ENCODE peak calls at places on chromosomes 16 and 17, in seven cellular contexts. G, M, C, T, Y, X and F are unnamed samples.
A peak's percentile ranks its signal among the peaks of the same experiment; 100 is the strongest.

GRCh38 chr16:88568710-88569613 is 1.2 kb upstream of the ZC3H18 start:
- DNase-seq in X (no peak), G (no peak), C (no peak), M (no peak), Y (no peak), T (no peak), F (no peak)

GRCh38 chr17:39753514-39754160 is 15.9 kb downstream of the GRB7 start:
- DNase-seq in C (peak; percentile 79), T (no peak), X (no peak), M (peak; percentile 72), G (peak; percentile 67), Y (peak; percentile 88), F (no peak)

GRCh38 chr16:77191259-77191969 is 424 bp downstream of the MON1B start:
- DNase-seq in Y (peak; percentile 48), M (peak; percentile 27), G (no peak), C (peak; percentile 75), T (no peak), X (no peak), F (no peak)

GRCh38 chr16:1028056-1028455 is 44.5 kb upstream of the SSTR5 start:
- DNase-seq in C (no peak), T (no peak), X (no peak), M (no peak), G (no peak), Y (no peak), F (no peak)

GRCh38 chr16:89119161-89119621 is 25.5 kb downstream of the ACSF3 start:
- DNase-seq in Y (no peak), M (no peak), T (no peak), C (no peak), G (no peak), X (no peak), F (no peak)

GRCh38 chr16:4410335-4411075 is 5.9 kb downstream of the CORO7 start:
- DNase-seq in G (peak; percentile 70), M (peak; percentile 57), T (no peak), Y (peak; percentile 76), C (peak; percentile 91), X (no peak), F (no peak)

GRCh38 chr17:21679256-21680146 is 12.8 kb upstream of the KCNJ18 start:
- DNase-seq in X (no peak), M (no peak), C (peak; percentile 59), Y (no peak), G (no peak), T (no peak), F (no peak)

GRCh38 chr17:50900383-50900892 is 34.3 kb upstream of the TOB1 start:
- DNase-seq in G (no peak), M (no peak), C (no peak), X (no peak), T (no peak), Y (no peak), F (no peak)

GRCh38 chr17:40311575-40311974 is 2.6 kb downstream of the RARA start:
- DNase-seq in T (no peak), G (peak; percentile 61), M (peak; percentile 68), C (peak; percentile 87), X (peak; percentile 33), Y (no peak), F (no peak)

GRCh38 chr17:35192708-35193107 is 1.5 kb downstream of the SLC35G3 start:
- DNase-seq in C (no peak), M (no peak), Y (no peak), X (no peak), T (no peak), G (no peak), F (no peak)

GRCh38 chr16:88665148-88665547 is 2.3 kb upstream of the MVD start:
- DNase-seq in X (no peak), Y (no peak), T (no peak), M (no peak), G (peak; percentile 49), C (no peak), F (no peak)

GRCh38 chr16:59192551-59193199 is 458.6 kb upstream of the GOT2 start:
- DNase-seq in X (no peak), M (no peak), Y (peak; percentile 33), G (no peak), C (no peak), T (no peak), F (no peak)

GRCh38 chr17:76356803-76357456 is 3.2 kb upstream of the PRPSAP1 start:
- DNase-seq in T (no peak), X (no peak), C (no peak), G (no peak), Y (no peak), M (peak; percentile 18), F (no peak)

GRCh38 chr17:55458977-55459376 is 37.3 kb upstream of the MMD start:
- DNase-seq in X (no peak), C (no peak), G (no peak), Y (no peak), T (no peak), M (no peak), F (no peak)

GRCh38 chr16:12300946-12301500 is 324.5 kb downstream of the SNX29 start:
- DNase-seq in M (no peak), G (no peak), C (no peak), X (no peak), T (no peak), Y (no peak), F (no peak)

GRCh38 chr17:29723283-29724047 is 100.8 kb upstream of the CORO6 start:
- DNase-seq in T (no peak), G (no peak), Y (no peak), C (no peak), M (no peak), X (no peak), F (peak; percentile 8)

GRCh38 chr17:21125862-21126261 is 902 bp upstream of the DHRS7B start:
- DNase-seq in M (no peak), C (no peak), Y (no peak), X (no peak), G (no peak), T (no peak), F (no peak)

GRCh38 chr16:84913315-84913714 is 93.5 kb downstream of the CRISPLD2 start:
- DNase-seq in M (peak; percentile 46), Y (peak; percentile 73), C (peak; percentile 94), G (no peak), X (peak; percentile 62), T (no peak), F (no peak)

GRCh38 chr17:14752007-14752406 is 451.1 kb downstream of the HS3ST3B1 start:
- DNase-seq in X (no peak), T (no peak), C (no peak), Y (no peak), M (no peak), G (no peak), F (no peak)

GRCh38 chr17:28657756-28658155 is 4.0 kb downstream of the SDF2 start:
- DNase-seq in C (no peak), M (no peak), Y (no peak), G (no peak), T (no peak), X (no peak), F (no peak)

GRCh38 chr17:5513610-5514009 is 27.2 kb downstream of the MIS12 start:
- DNase-seq in M (no peak), X (no peak), G (no peak), C (no peak), Y (no peak), T (no peak), F (no peak)

GRCh38 chr16:30007378-30007895 is 3.4 kb downstream of the DOC2A start:
- DNase-seq in M (no peak), T (no peak), C (no peak), X (no peak), Y (no peak), G (no peak), F (no peak)

GRCh38 chr17:6893382-6894205 is 62.1 kb upstream of the TEKT1 start:
- DNase-seq in C (no peak), X (no peak), G (no peak), M (no peak), Y (no peak), T (no peak), F (no peak)

GRCh38 chr17:6894206-6894528 is 62.6 kb upstream of the TEKT1 start:
- DNase-seq in M (no peak), X (no peak), T (no peak), Y (no peak), C (no peak), G (no peak), F (no peak)
- TF ChIP-seq CTCF in M (no peak), X (no peak), T (no peak), Y (peak; percentile 31), C (no peak), G (no peak), F (peak; percentile 30)

DNA sequence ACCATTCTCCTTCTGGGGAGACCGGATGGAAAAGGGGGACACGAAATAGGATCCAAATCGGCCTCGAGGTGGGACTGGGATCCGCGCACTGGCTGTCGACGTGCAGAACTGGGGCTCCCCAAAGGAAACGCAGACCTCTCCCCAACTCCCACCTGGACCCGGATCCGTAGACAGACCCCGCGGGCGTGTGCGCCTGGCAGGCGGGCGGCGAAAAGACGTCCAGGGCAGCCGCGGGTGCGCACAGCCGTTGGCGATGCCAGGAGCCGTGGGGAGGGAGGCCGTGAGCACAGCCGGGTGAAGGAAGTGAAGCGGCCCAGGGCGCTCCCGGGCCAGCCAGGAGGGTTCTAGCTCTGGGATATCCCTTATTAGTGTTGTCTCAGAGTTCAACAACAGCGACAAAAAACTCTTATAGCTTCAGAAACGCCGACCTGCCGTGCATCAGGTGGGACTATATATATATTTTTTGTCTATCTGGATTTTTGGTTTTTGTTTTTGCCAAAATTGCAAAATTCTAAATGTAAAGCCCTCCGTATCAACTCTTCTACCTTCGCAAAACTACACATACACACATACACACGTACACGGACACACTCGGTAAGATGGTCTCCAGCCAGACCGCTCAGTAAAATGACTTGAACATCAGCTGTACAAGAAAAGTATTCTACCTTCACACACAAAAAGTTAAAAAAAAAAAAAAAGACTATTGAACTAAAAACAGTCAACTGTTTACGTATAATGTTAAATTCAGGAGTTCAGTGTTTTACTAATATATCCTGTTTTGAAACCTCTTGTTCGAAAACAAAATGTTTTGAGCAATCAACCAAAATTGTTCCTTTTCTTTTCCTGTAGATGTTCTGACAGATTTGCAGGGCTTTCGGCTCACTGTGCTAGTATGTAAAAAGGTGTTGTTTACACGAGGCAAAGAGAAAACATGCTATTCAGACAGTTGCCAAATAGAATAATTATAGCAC is 5.2 kb upstream of the AATF start:
- DNase-seq in X (no peak), G (no peak), Y (peak; percentile 61), T (no peak), M (no peak), C (no peak), F (no peak)
- H3K4me3 ChIP-seq in X (no peak overlapping the region), G (no peak overlapping the region), Y (no peak overlapping the region), T (no peak overlapping the region), M (no peak overlapping the region), C (no peak overlapping the region), F (peak overlapping the region; percentile 28)

DNA sequence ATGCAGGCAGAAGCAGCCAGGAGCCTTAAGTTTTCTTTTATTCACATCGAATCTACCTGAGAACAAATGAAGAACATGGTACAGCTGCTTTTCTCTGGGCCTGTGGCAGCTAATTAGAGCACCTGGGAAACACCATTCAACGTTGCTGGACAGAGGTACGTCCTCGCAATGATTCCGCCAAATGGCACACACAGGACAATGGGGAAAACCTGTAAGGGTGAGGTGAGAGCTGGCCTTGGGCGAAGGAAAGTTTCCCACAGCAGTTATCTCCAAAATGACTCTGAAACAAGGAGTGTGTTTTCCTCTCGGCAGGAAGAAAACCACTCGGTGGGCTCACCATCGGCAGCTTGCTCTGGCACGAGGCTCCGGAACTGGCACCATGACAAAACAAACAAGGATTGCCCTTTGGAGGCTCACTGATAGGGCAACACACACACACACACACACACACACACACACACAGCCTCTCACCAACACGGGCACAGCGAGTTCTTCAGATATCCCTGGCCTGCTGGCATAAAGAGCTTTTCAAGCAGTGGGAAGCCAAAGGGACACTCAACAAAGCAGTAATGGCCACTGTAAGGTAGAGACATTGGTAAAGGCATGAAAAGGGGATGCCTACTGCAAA is 73.7 kb downstream of the ZFHX3 start:
- DNase-seq in M (no peak), C (no peak), X (no peak), G (peak; percentile 60), Y (no peak), T (no peak), F (no peak)
- TF ChIP-seq EP300 in M (no peak), C (no peak), X (no peak), G (no peak), Y (no peak), T (no peak), F (no peak)

GRCh38 chr16:28202147-28202746 is 9.5 kb downstream of the XPO6 start:
- DNase-seq in G (no peak), M (no peak), Y (no peak), C (no peak), T (no peak), X (no peak), F (no peak)
- TF ChIP-seq CTCF in G (no peak), M (no peak), Y (peak; percentile 34), C (no peak), T (no peak), X (no peak), F (no peak)